ENCODE peak calls at places on chromosomes 6 and 20, in eight cellular contexts. Q is HFFc6; B is tibial artery; Z is colonic mucosa; Y is A549; P is CD4-positive, alpha-beta T cell; H is esophagus squamous epithelium; I is pancreas. F is an unnamed sample.
A peak's percentile ranks its signal among the peaks of the same experiment; 100 is the strongest.

GRCh38 chr6:15263780-15264374 is 18.0 kb downstream of the JARID2 start:
- DNase-seq in H (no peak), Q (no peak), Z (no peak), I (no peak), B (no peak), Y (no peak), P (no peak), F (no peak)

GRCh38 chr6:21965029-21965428 is 331.8 kb downstream of the PRL start:
- DNase-seq in P (no peak), Q (no peak), Z (no peak), Y (no peak), B (no peak), H (no peak), I (no peak), F (no peak)

GRCh38 chr6:17027441-17027840 is 74.4 kb upstream of the STMND1 start:
- DNase-seq in H (no peak), I (no peak), B (no peak), P (no peak), Y (no peak), Q (no peak), Z (no peak), F (no peak)

GRCh38 chr6:107460074-107460631 is 789 bp upstream of the PDSS2 start:
- DNase-seq in P (no peak), I (no peak), B (no peak), Y (no peak), Q (no peak), H (no peak), Z (no peak), F (no peak)

GRCh38 chr6:161575508-161576254 is 301.8 kb upstream of the AGPAT4 start:
- DNase-seq in B (no peak), P (no peak), H (no peak), I (no peak), Y (no peak), Q (no peak), Z (no peak), F (no peak)

GRCh38 chr6:33634203-33634727 is 13.1 kb downstream of the ITPR3 start:
- DNase-seq in Z (no peak), Y (peak; percentile 18), B (no peak), I (no peak), Q (no peak), P (no peak), H (no peak), F (no peak)

GRCh38 chr20:3239867-3240775 is 1.1 kb upstream of the SLC4A11 start:
- DNase-seq in P (no peak), Q (no peak), H (no peak), I (no peak), Y (no peak), B (no peak), Z (no peak), F (no peak)

GRCh38 chr6:169738204-169738971 is 13.0 kb downstream of the DYNLT2 start:
- DNase-seq in P (no peak), B (no peak), Z (no peak), Q (no peak), I (no peak), H (no peak), Y (no peak), F (no peak)

GRCh38 chr20:55953201-55953600 is 52.1 kb downstream of the CBLN4 start:
- DNase-seq in Z (no peak), Q (no peak), I (no peak), P (no peak), B (no peak), Y (no peak), H (no peak), F (no peak)

GRCh38 chr6:118770112-118770788 is 118.9 kb upstream of the CEP85L start:
- DNase-seq in P (no peak), I (no peak), B (no peak), Q (no peak), Y (no peak), H (no peak), Z (no peak), F (no peak)

GRCh38 chr6:144150673-144151009 is 324 bp downstream of the STX11 start:
- DNase-seq in I (no peak), Z (no peak), Q (no peak), P (peak; percentile 37), B (no peak), H (no peak), Y (peak; percentile 20), F (no peak)

GRCh38 chr6:130843575-130844320 is 16.5 kb downstream of the SMLR1 start:
- DNase-seq in Y (peak; percentile 4), P (no peak), I (no peak), Q (peak; percentile 54), Z (no peak), B (no peak), H (no peak), F (no peak)

GRCh38 chr6:3442444-3443220 is 14.2 kb downstream of the SLC22A23 start:
- DNase-seq in Y (no peak), Z (no peak), Q (peak; percentile 14), I (no peak), B (no peak), P (no peak), H (no peak), F (no peak)

GRCh38 chr6:71190809-71191208 is 97.8 kb upstream of the OGFRL1 start:
- DNase-seq in I (no peak), B (no peak), Z (no peak), Y (no peak), P (no peak), H (no peak), Q (peak; percentile 34), F (no peak)
- TF ChIP-seq CTCF in I (no peak), B (peak; percentile 31), Z (no peak), Y (peak; percentile 59), P (peak; percentile 51), H (peak; percentile 47), Q (peak; percentile 81), F (peak; percentile 68)

DNA sequence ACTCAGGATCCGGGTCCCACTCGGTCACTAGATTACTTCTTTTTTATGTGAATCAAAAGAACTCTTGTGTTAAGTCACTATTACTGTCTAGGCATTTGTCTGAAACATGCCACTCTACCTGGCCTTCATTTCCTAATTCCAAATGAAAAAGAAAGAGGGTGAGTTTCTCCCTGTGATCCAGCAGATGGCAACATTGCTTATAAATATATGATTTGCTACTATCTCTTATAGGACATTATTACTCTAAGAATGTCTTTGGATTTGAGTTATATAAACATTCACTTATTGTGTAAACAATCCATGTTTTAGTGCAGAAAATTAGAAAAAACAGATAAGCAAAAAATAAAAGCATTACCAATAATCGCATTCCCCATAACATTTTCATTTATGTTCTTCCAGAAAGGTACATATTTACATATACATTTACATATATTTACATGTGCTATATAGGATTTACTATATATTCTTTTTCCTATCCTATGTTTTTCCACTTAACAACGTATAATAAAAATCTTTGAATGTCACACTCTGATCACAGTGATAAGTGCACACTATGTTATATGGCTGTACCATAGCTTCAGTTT is 66.9 kb downstream of the FAXC start:
- DNase-seq in I (no peak), B (no peak), P (no peak), Q (peak; percentile 0), Y (no peak), Z (no peak), H (no peak), F (no peak)
- TF ChIP-seq CTCF in I (peak; percentile 18), B (no peak), P (no peak), Q (peak; percentile 74), Y (peak; percentile 48), Z (peak; percentile 18), H (peak; percentile 46), F (peak; percentile 67)

DNA sequence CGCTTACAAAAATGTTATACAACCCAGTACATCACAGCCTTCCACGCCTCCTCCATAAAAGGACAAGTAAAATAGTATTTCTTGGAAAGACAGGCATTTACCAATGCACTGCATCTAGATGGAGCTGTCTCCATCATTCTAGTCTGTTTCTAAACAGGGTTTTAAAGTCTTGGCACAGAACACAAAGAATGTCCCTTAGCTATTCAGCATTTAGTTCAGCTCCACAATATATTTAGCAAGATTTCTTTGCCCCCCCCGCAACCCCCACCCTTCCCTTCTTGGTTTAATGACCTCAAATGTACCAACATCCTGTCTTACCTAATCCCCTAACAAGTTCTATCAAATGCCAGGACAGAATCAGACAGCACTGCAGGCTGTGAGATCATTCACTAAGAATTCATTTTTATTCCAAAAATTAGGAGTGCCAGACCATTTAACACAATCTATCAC is 198.6 kb downstream of the BACH2 start:
- DNase-seq in I (no peak), H (no peak), B (peak; percentile 95), Z (no peak), Y (no peak), P (no peak), Q (peak; percentile 74), F (no peak)
- TF ChIP-seq CTCF in I (no peak), H (peak; percentile 36), B (peak; percentile 52), Z (no peak), Y (no peak), P (peak; percentile 3), Q (peak; percentile 44), F (peak; percentile 54)

GRCh38 chr6:146775227-146775626 is 176.5 kb downstream of the ADGB start:
- DNase-seq in Q (no peak), Y (no peak), I (no peak), B (no peak), P (no peak), Z (no peak), H (no peak), F (no peak)
- TF ChIP-seq CTCF in Q (peak; percentile 36), Y (no peak), I (no peak), B (no peak), P (peak; percentile 28), Z (no peak), H (no peak), F (peak; percentile 20)

GRCh38 chr20:47080365-47080764 is 185.7 kb downstream of the EYA2 start:
- DNase-seq in Z (no peak), Q (no peak), Y (no peak), P (no peak), I (no peak), B (no peak), H (no peak), F (no peak)
- TF ChIP-seq CTCF in Z (no peak), Q (no peak), Y (no peak), P (no peak), I (no peak), B (no peak), H (no peak), F (no peak)

DNA sequence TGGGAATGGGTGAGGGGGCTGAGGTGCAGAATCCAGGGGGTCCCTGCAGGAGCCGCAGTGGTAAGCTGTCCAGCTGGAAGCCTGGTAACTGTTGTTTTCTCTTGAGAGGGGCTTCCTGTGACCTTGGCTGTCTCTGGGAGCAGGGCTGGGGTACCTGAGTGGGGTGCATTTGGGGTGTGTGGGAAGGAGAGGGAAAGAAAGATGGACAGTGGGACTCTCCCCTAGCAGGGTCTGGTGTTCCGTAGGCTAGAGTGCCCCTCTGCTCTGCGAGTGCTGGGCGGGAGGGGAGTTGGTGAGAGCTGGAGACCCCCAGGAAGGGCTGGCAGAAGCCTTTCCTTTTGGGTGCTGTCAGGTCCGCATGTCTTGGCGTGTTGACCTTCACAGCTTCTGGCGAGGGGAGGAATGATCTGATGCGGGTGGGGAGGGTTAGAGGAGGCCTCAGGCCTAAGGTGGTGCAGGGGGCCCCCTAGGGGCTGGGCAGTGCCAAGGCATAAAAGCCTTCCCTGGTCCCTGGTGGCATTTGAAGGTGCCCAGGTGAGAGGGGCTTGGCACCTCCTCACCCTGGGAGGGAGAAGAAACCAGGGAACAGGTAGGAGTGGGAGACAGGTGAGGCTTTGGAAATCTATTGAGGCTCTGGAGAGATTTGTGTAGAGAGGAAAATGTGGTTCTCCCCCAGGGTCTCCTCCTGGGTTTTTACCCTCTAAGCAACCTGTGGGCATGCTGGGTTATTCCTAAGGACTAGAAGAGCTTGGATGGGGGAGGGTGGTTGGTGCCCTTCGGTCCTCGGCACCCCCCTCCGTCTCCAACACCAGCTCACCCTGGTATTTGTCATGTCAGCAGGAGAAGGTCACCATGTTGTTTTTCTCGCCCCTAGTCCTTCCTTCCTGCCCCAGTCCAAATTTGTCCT is 3.3 kb downstream of the VEGFA start:
- DNase-seq in I (peak; percentile 84), H (no peak), Q (peak; percentile 19), B (no peak), Z (peak; percentile 86), P (peak; percentile 18), Y (peak; percentile 90), F (no peak)
- TF ChIP-seq CTCF in I (peak; percentile 70), H (peak; percentile 81), Q (peak; percentile 83), B (peak; percentile 41), Z (peak; percentile 88), P (peak; percentile 40), Y (peak; percentile 68), F (peak; percentile 73)

GRCh38 chr6:10621847-10622246 is 72.6 kb downstream of the C6orf52 start:
- DNase-seq in I (no peak), Z (no peak), Q (no peak), B (no peak), P (no peak), Y (no peak), H (no peak), F (no peak)
- TF ChIP-seq CTCF in I (no peak), Z (no peak), Q (no peak), B (no peak), P (no peak), Y (no peak), H (no peak), F (no peak)

F was measured in osteocyte.